ENCODE peak calls at places on chromosomes 11 and 22, in ten cellular contexts. P is activated CD8-positive, alpha-beta T cell treated with anti-CD3 and anti-CD28 coated beads, Interleukin-2, amount 10 ng/mL, durations not matched to agents 7 days and 5 days; R is naive thymus-derived CD8-positive, alpha-beta T cell; Q is natural killer cell; X is Right ventricle myocardium superior; O is activated T-helper 17 cell treated with anti-CD3 and anti-CD28 coated beads, Interleukin-2, amount 50 U/mL, for 72 hours; H is left cardiac atrium; F is activated naive CD8-positive, alpha-beta T cell treated with anti-CD3 and anti-CD28 coated beads, Interleukin-2, amount 50 U/mL, for 24 hours; A is pancreas; D is HCT116. V is an unnamed sample.

GRCh38 chr11:12377824-12378593 is 638 bp downstream of the PARVA start:
- ATAC-seq in P (peak), R (peak), Q (peak), X (peak), O (peak), H (peak), F (peak), A (peak), D (peak), V (peak)

GRCh38 chr11:123577081-123577598 is 77.3 kb downstream of the SCN3B start:
- ATAC-seq in P (peak), R (peak), Q (peak), X (peak), O (peak), H (peak), F (peak), A (peak), D (peak), V (peak)

GRCh38 chr11:32427616-32427934 is 7.8 kb downstream of the WT1 start:
- ATAC-seq in P (no peak), R (no peak), Q (no peak), X (no peak), O (no peak), H (no peak), F (no peak), A (no peak), D (no peak), V (no peak)

GRCh38 chr22:38981005-38981658 is 1.0 kb upstream of the APOBEC3B start:
- ATAC-seq in P (no peak), R (peak), Q (no peak), X (peak), O (no peak), H (peak), F (no peak), A (peak), D (peak), V (no peak)

GRCh38 chr22:45948081-45948648 is 28.8 kb downstream of the WNT7B start:
- ATAC-seq in P (no peak), R (no peak), Q (no peak), X (no peak), O (no peak), H (no peak), F (peak), A (no peak), D (peak), V (peak)

GRCh38 chr11:117005758-117006157 is 92.5 kb downstream of the SIK3 start:
- ATAC-seq in P (no peak), R (no peak), Q (no peak), X (peak), O (no peak), H (no peak), F (no peak), A (no peak), D (no peak), V (no peak)

GRCh38 chr11:60912223-60912850 is 1.6 kb upstream of the TMEM109 start:
- ATAC-seq in P (no peak), R (peak), Q (peak), X (no peak), O (no peak), H (no peak), F (no peak), A (no peak), D (no peak), V (no peak)

GRCh38 chr22:29002603-29003002 is 59.0 kb downstream of the C22orf31 start:
- ATAC-seq in P (no peak), R (no peak), Q (no peak), X (peak), O (no peak), H (no peak), F (no peak), A (no peak), D (no peak), V (no peak)

GRCh38 chr11:120811199-120811598 is 212.7 kb upstream of the TBCEL start:
- ATAC-seq in P (no peak), R (no peak), Q (peak), X (no peak), O (no peak), H (no peak), F (no peak), A (no peak), D (no peak), V (no peak)

GRCh38 chr22:48507595-48508350 is 1319.9 kb downstream of the BRD1 start:
- ATAC-seq in P (no peak), R (no peak), Q (no peak), X (no peak), O (no peak), H (no peak), F (no peak), A (no peak), D (no peak), V (no peak)